ENCODE peak calls at places on chromosomes 3 and 15, in five cellular contexts. A, X, W, J and S are unnamed samples.

GRCh38 chr3:150090877-150091276 is 120.2 kb upstream of the PFN2 start:
- DNase-seq in W (no peak), J (no peak), A (no peak), X (no peak), S (no peak)

GRCh38 chr3:106423321-106424225 is 554.8 kb upstream of the CBLB start:
- DNase-seq in J (no peak), A (no peak), W (no peak), X (no peak), S (no peak)

GRCh38 chr3:163043074-163043473 is 1546.5 kb downstream of the OTOL1 start:
- DNase-seq in J (no peak), W (no peak), A (no peak), X (no peak), S (no peak)

GRCh38 chr3:129039271-129040038 is 21.1 kb upstream of the GP9 start:
- DNase-seq in A (peak; percentile 60), X (no peak), W (no peak), J (peak; percentile 54), S (no peak)

GRCh38 chr3:112752092-112752512 is 94.6 kb downstream of the CD200R1L start:
- DNase-seq in W (no peak), X (no peak), J (peak; percentile 50), A (no peak), S (no peak)

GRCh38 chr15:99096173-99096893 is 8.5 kb upstream of the SYNM start:
- DNase-seq in X (no peak), A (no peak), W (no peak), J (no peak), S (peak; percentile 10)

GRCh38 chr3:25137606-25138005 is 290.5 kb upstream of the RARB start:
- DNase-seq in J (no peak), A (no peak), X (no peak), W (no peak), S (no peak)

GRCh38 chr3:54822206-54822605 is 105.7 kb downstream of the LRTM1 start:
- DNase-seq in A (peak; percentile 25), W (no peak), X (peak; percentile 18), J (peak; percentile 35), S (no peak)

GRCh38 chr3:176950743-176951142 is 246.5 kb downstream of the TBL1XR1 start:
- DNase-seq in A (no peak), X (no peak), W (no peak), J (no peak), S (no peak)

GRCh38 chr3:173109143-173109542 is 31.9 kb downstream of the SPATA16 start:
- DNase-seq in J (no peak), W (no peak), X (no peak), A (no peak), S (no peak)

GRCh38 chr3:51535146-51536019 is 3.1 kb upstream of the RAD54L2 start:
- DNase-seq in X (no peak), W (no peak), J (no peak), A (no peak), S (no peak)

GRCh38 chr3:124107074-124107473 is 115.2 kb upstream of the ROPN1 start:
- DNase-seq in J (no peak), X (no peak), A (no peak), W (no peak), S (no peak)

GRCh38 chr3:38247366-38248035 is 18.1 kb upstream of the SLC22A13 start:
- DNase-seq in X (peak; percentile 40), A (no peak), W (no peak), J (peak; percentile 26), S (no peak)

DNA sequence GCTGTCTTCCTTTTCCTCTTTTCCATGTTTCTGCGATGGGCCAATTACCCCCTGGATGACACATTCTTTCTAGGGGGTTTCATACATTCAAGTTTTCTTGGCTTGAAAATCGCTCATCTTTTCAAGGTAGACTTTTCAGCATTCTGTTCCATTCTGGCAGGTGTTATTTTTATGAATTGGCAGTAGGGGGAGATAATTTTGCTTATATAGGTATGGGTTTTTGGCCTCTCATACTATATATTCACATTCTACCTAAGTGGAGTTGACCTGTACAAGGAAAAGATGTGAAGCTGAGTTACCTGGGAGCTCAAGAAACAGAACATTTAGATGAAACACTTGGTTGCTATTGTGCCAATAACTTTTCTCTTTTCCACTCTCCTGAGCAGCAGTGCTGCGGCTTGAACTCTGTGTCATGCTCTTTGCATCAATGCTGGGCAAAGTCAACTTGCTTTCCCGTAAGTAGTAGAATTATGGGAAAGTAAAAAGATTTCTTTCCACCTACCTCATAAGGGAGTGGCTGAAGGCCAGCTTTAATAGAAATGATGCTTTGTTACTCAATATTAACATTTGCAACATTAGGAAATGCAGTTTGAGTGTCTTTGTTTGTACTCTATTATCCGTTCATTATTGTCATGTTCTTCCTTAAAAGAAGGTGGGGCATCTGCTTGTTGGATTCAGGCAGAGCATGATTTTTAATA is 27.9 kb upstream of the MFSD1 start:
- DNase-seq in W (no peak), X (no peak), J (no peak), A (no peak), S (no peak)
- TF ChIP-seq CTCF in W (no peak), X (no peak), J (no peak), A (no peak), S (no peak)

DNA sequence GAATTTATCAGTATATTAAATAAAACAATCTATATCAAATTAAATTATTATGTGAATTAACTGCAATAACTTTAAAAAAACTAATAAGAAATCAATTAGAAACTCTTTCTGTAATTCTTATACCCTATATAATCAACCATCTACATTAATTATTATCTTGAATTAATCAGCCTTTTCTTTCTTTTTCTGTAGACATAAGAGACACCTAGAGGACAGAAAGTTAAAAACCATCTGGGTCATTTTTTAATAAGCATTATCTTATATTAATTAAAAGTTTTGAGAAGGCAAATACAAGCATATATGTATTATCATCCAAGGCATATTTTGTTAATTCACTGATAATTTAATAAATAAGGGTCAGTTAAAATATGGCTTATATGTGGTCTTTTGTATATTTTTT is 24.2 kb upstream of the SLC25A26 start:
- DNase-seq in A (no peak), X (no peak), W (no peak), J (no peak), S (no peak)
- TF ChIP-seq CTCF in A (no peak), X (peak; percentile 62), W (peak; percentile 32), J (peak; percentile 65), S (no peak)

GRCh38 chr3:98778852-98779379 is 15.8 kb downstream of the ST3GAL6 start:
- DNase-seq in W (no peak), J (peak; percentile 77), X (no peak), A (no peak), S (no peak)

GRCh38 chr3:98780343-98780742 is 17.2 kb downstream of the ST3GAL6 start:
- DNase-seq in W (no peak), A (no peak), J (no peak), X (no peak), S (no peak)

GRCh38 chr3:98777801-98778220 is 14.7 kb downstream of the ST3GAL6 start:
- DNase-seq in W (no peak), J (peak; percentile 27), A (no peak), X (no peak), S (no peak)

GRCh38 chr3:98778383-98778782 is 15.2 kb downstream of the ST3GAL6 start:
- DNase-seq in A (no peak), J (no peak), X (no peak), W (no peak), S (no peak)

DNA sequence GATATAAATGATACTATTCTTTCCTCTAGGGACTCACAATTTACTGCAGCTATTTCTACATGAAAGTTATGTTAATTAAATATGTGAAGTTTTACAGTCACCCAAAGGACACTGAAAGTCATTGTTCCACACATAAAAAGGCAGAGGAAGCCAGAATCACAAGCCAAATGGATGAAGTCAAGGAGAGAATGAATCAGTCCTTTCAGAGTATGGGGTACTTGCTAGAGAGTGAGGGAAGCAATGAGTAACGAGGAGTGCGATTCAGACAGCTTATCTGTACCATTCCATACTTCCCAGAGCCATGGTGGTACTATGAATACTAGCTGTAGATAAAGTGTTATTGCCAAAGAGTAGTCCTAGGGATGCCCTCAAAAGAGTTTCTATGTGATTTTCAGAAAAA is 16.8 kb downstream of the ST3GAL6 start:
- DNase-seq in A (no peak), X (no peak), J (no peak), W (no peak), S (no peak)
- TF ChIP-seq CTCF in A (no peak), X (peak; percentile 13), J (no peak), W (no peak), S (no peak)

DNA sequence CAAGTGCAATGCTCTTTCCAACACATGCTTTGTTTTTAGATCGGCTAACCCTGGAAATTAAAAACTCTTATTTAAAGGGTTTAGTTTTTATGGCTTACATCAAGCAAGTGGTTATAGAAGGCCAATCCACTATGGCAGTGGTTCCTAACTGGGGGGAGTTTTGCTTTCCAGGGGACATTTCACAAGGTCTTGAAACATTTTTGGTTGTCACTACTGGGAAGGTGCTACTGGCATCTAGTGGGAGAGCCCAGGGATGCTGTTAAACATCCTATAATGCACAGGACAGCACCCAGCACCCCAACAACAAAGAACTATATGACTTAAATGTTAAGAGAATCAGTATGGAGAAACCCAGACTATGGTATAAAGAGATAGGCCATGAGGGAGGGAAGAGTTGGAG is 439.0 kb downstream of the NTRK3 start:
- DNase-seq in W (no peak), J (no peak), A (no peak), X (no peak), S (no peak)
- TF ChIP-seq CTCF in W (no peak), J (no peak), A (no peak), X (no peak), S (no peak)

GRCh38 chr15:77506311-77507150 is 85.8 kb downstream of the HMG20A start:
- DNase-seq in W (no peak), X (peak; percentile 49), J (no peak), A (peak; percentile 53), S (no peak)
- TF ChIP-seq CTCF in W (no peak), X (no peak), J (no peak), A (no peak), S (no peak)

GRCh38 chr15:52071570-52071969 is 41.0 kb downstream of the BCL2L10 start:
- DNase-seq in X (no peak), W (no peak), A (peak; percentile 74), J (peak; percentile 72), S (no peak)

GRCh38 chr15:52069559-52069958 is 43.0 kb downstream of the BCL2L10 start:
- DNase-seq in A (peak; percentile 67), W (no peak), J (peak; percentile 49), X (no peak), S (no peak)

GRCh38 chr15:52066842-52067544 is 45.6 kb downstream of the BCL2L10 start:
- DNase-seq in X (no peak), A (peak; percentile 59), W (no peak), J (no peak), S (no peak)

GRCh38 chr15:52067545-52067926 is 45.0 kb downstream of the BCL2L10 start:
- DNase-seq in A (no peak), W (no peak), X (no peak), J (no peak), S (no peak)

GRCh38 chr15:52068004-52068403 is 44.6 kb downstream of the BCL2L10 start:
- DNase-seq in A (no peak), W (no peak), J (no peak), X (no peak), S (no peak)
- TF ChIP-seq CTCF in A (no peak), W (no peak), J (no peak), X (no peak), S (no peak)

DNA sequence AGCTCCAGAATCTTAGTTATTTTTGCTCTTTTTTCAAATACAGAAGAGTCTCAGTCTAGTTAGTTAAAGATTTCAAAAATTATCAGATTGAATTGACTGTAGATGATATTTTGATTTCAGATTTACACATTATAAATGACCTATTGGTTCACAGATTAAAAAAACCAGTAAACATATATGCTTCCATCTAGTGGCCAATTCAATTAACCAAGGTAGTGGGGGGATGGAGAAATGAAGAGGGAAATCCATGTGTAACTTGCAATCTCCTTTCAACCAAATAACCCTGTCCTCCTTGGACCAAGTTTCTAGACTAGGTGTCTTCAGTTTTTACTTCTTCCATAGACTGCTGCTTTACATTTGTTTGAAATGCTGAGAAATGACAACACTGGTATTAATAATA is 789.8 kb downstream of the ROBO1 start:
- DNase-seq in W (no peak), A (no peak), J (no peak), X (no peak), S (no peak)
- TF ChIP-seq CTCF in W (peak; percentile 52), A (no peak), J (no peak), X (peak; percentile 60), S (no peak)